ENCODE peak calls at places on chromosomes 13 and 19, in nine cellular contexts. J is stimulated activated naive CD8-positive, alpha-beta T cell treated with anti-CD3 and anti-CD28 coated beads, Interleukin-15, amount 100 ng/mL, for 72 hours; L is HTR-8/SVneo; Z is thoracic aorta; I is endothelial cell of umbilical vein; Y is sciatic nerve; V is stimulated activated CD4-positive, alpha-beta T cell treated with anti-CD3 and anti-CD28 coated beads, Interleukin-15, amount 100 ng/mL, for 24 hours; B is ELR; M is tibial nerve. W is an unnamed sample.

GRCh38 chr13:20182231-20182846 is 10.4 kb downstream of the GJB2 start:
- DNase-seq in J (peak), L (peak), Z (no peak), I (peak), Y (no peak), V (peak), B (peak), M (peak), W (peak)

GRCh38 chr13:64239372-64239771 is 2823.7 kb upstream of the PCDH20 start:
- DNase-seq in J (no peak), L (peak), Z (no peak), I (peak), Y (no peak), V (no peak), B (peak), M (no peak), W (no peak)

GRCh38 chr13:55572408-55572807 is 1568.3 kb upstream of the PRR20A start:
- DNase-seq in J (no peak), L (no peak), Z (no peak), I (no peak), Y (no peak), V (no peak), B (no peak), M (no peak), W (no peak)

GRCh38 chr13:54640719-54641118 is 1612.1 kb downstream of the OLFM4 start:
- DNase-seq in J (no peak), L (no peak), Z (no peak), I (no peak), Y (no peak), V (no peak), B (no peak), M (no peak), W (no peak)

GRCh38 chr13:99464441-99464949 is 36.8 kb upstream of the TM9SF2 start:
- DNase-seq in J (no peak), L (no peak), Z (no peak), I (no peak), Y (no peak), V (no peak), B (no peak), M (no peak), W (no peak)

GRCh38 chr13:83453723-83454122 is 428.6 kb downstream of the SLITRK1 start:
- DNase-seq in J (no peak), L (no peak), Z (no peak), I (no peak), Y (no peak), V (no peak), B (no peak), M (no peak), W (no peak)

GRCh38 chr19:42140125-42140754 is 8.0 kb upstream of the POU2F2 start:
- DNase-seq in J (no peak), L (peak), Z (no peak), I (peak), Y (peak), V (no peak), B (peak), M (peak), W (no peak)

GRCh38 chr19:3810708-3811355 is 24.7 kb upstream of the MATK start:
- DNase-seq in J (no peak), L (no peak), Z (no peak), I (no peak), Y (no peak), V (no peak), B (no peak), M (no peak), W (no peak)

GRCh38 chr13:38213307-38213706 is 136.3 kb upstream of the UFM1 start:
- DNase-seq in J (no peak), L (no peak), Z (no peak), I (no peak), Y (no peak), V (no peak), B (peak), M (no peak), W (no peak)

GRCh38 chr19:1491849-1492170 is 829 bp downstream of the REEP6 start:
- DNase-seq in J (no peak), L (no peak), Z (no peak), I (no peak), Y (no peak), V (no peak), B (no peak), M (no peak), W (no peak)

GRCh38 chr19:17001603-17002183 is 24.9 kb downstream of the CPAMD8 start:
- DNase-seq in J (peak), L (no peak), Z (no peak), I (no peak), Y (no peak), V (peak), B (no peak), M (no peak), W (no peak)

GRCh38 chr13:24148414-24149305 is 11.9 kb upstream of the SPATA13 start:
- DNase-seq in J (no peak), L (peak), Z (no peak), I (peak), Y (no peak), V (no peak), B (peak), M (no peak), W (no peak)

GRCh38 chr19:50795665-50796073 is 5.5 kb downstream of the ACP4 start:
- DNase-seq in J (no peak), L (no peak), Z (no peak), I (no peak), Y (no peak), V (no peak), B (no peak), M (no peak), W (no peak)

GRCh38 chr13:101523732-101524131 is 71.3 kb downstream of the ITGBL1 start:
- DNase-seq in J (no peak), L (no peak), Z (peak), I (peak), Y (no peak), V (no peak), B (peak), M (no peak), W (peak)

GRCh38 chr13:40371531-40372125 is 294.8 kb downstream of the FOXO1 start:
- DNase-seq in J (no peak), L (no peak), Z (no peak), I (no peak), Y (no peak), V (no peak), B (no peak), M (no peak), W (peak)